ENCODE peak calls at places on chromosomes 12 and 14, in seven cellular contexts. J, E, Q, C, A, R and D are unnamed samples.

GRCh38 chr14:22531451-22532344 is 57.3 kb downstream of the DAD1 start:
- DNase-seq in J (no peak), E (peak; percentile 24), Q (no peak), C (no peak), A (no peak), R (no peak), D (peak; percentile 93)

GRCh38 chr14:53265025-53265424 is 111.9 kb upstream of the DDHD1 start:
- DNase-seq in J (no peak), E (no peak), Q (no peak), C (no peak), A (no peak), R (no peak), D (no peak)

GRCh38 chr14:32985881-32986280 is 47.2 kb downstream of the NPAS3 start:
- DNase-seq in J (no peak), E (no peak), Q (no peak), C (no peak), A (no peak), R (no peak), D (no peak)

GRCh38 chr12:20646239-20646827 is 48.8 kb upstream of the SLCO1C1 start:
- DNase-seq in J (peak; percentile 39), E (no peak), Q (peak; percentile 58), C (no peak), A (no peak), R (no peak), D (no peak)

GRCh38 chr14:75831455-75831854 is 150.3 kb downstream of the TGFB3 start:
- DNase-seq in J (no peak), E (no peak), Q (peak; percentile 27), C (peak; percentile 72), A (no peak), R (no peak), D (no peak)

GRCh38 chr14:103546651-103547454 is 15.6 kb downstream of the BAG5 start:
- DNase-seq in J (peak; percentile 94), E (peak; percentile 99), Q (peak; percentile 44), C (peak; percentile 75), A (peak; percentile 98), R (no peak), D (no peak)

GRCh38 chr12:120539303-120539702 is 5.1 kb downstream of the RNF10 start:
- DNase-seq in J (peak; percentile 28), E (no peak), Q (no peak), C (peak; percentile 40), A (no peak), R (no peak), D (no peak)

GRCh38 chr14:76289276-76289675 is 86.7 kb upstream of the ESRRB start:
- DNase-seq in J (no peak), E (no peak), Q (no peak), C (no peak), A (no peak), R (no peak), D (no peak)

GRCh38 chr12:68587448-68587873 is 23.2 kb upstream of the RAP1B start:
- DNase-seq in J (no peak), E (peak; percentile 34), Q (no peak), C (no peak), A (no peak), R (no peak), D (peak; percentile 65)
- TF ChIP-seq TAF1 in J (no peak), E (no peak), Q (no peak), C (no peak), A (no peak), R (no peak), D (no peak)

GRCh38 chr14:94174622-94175402 is 690 bp downstream of the PPP4R4 start:
- DNase-seq in J (peak; percentile 35), E (no peak), Q (no peak), C (no peak), A (peak; percentile 29), R (no peak), D (no peak)

GRCh38 chr14:94175403-94176146 is 1.5 kb downstream of the PPP4R4 start:
- DNase-seq in J (no peak), E (no peak), Q (no peak), C (no peak), A (no peak), R (no peak), D (no peak)

GRCh38 chr14:94173885-94174621 is at the start of gene PPP4R4:
- DNase-seq in J (peak; percentile 97), E (peak; percentile 82), Q (peak; percentile 89), C (peak; percentile 89), A (peak; percentile 76), R (peak; percentile 78), D (no peak)

GRCh38 chr14:94172545-94172944 is 1.6 kb upstream of the PPP4R4 start:
- DNase-seq in J (no peak), E (no peak), Q (no peak), C (no peak), A (no peak), R (no peak), D (no peak)

GRCh38 chr14:94173471-94173884 is 644 bp upstream of the PPP4R4 start:
- DNase-seq in J (no peak), E (no peak), Q (no peak), C (no peak), A (no peak), R (no peak), D (no peak)
- TF ChIP-seq TAF1 in J (no peak), E (no peak), Q (no peak), C (no peak), A (no peak), R (no peak), D (no peak)

DNA sequence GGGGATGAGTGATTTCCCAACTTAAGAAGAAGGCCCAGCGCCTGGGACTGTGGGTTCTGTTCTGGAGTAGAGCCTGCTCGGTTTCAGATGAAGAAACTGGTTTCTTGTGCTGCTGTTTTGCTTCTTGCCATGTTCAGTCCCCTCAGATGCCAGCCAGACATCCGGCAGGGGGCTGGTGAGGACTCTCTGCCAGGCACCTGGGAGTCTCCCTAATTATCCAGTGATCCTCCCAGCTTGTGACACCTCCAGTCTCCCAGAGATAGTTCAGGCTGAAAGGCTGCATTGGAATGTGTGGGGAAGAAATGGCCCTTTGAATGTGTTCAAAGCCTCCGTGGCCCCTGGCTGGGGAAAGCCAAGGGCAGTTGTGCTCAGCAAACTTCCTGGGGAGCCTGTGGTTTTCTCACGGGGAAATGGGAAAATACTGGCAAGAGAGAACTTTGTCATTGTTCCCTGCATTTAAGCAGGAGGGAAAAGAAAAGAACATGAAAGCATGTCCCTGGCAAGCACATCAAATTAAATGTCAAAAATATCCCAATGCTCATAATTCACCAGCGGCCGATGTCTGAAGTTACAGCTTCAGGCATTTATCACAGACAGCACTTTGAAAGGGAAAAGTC is 8.5 kb upstream of the SERPINA12 start:
- DNase-seq in J (no peak), E (no peak), Q (peak; percentile 77), C (no peak), A (no peak), R (no peak), D (no peak)
- TF ChIP-seq TAF1 in J (no peak), E (no peak), Q (no peak), C (no peak), A (no peak), R (no peak), D (no peak)

DNA sequence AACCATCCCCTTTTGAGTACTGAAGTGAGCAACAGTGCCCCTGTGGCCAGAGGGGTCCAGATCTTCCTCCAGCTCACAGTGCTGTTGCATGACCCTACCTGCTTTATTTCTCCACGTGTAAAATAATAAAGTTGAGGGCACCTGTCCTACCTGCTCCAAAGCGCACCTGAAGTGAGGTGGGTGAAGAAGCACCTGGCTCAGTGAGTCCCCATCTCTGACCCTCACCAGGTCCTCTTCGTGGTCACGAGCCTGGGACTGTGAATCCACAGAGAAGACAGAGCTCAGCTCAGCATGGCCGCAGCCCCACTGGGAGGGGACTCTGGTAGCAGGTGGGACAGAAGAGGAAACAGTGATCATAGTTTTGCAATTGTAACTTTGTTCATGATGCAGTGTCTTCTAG is 976.7 kb upstream of the TMEM132C start:
- DNase-seq in J (no peak), E (no peak), Q (no peak), C (no peak), A (no peak), R (no peak), D (no peak)
- TF ChIP-seq TAF1 in J (no peak), E (no peak), Q (no peak), C (no peak), A (no peak), R (no peak), D (no peak)

GRCh38 chr12:93005928-93006654 is 77.0 kb upstream of the EEA1 start:
- DNase-seq in J (no peak), E (no peak), Q (peak; percentile 96), C (no peak), A (no peak), R (no peak), D (no peak)

GRCh38 chr12:93006655-93007208 is 77.6 kb upstream of the EEA1 start:
- DNase-seq in J (no peak), E (no peak), Q (no peak), C (no peak), A (no peak), R (no peak), D (no peak)

GRCh38 chr12:93009533-93009932 is 80.4 kb upstream of the EEA1 start:
- DNase-seq in J (no peak), E (no peak), Q (no peak), C (no peak), A (no peak), R (no peak), D (no peak)

GRCh38 chr12:93008044-93008778 is 79.1 kb upstream of the EEA1 start:
- DNase-seq in J (no peak), E (no peak), Q (peak; percentile 62), C (no peak), A (no peak), R (no peak), D (no peak)

GRCh38 chr12:93007539-93007938 is 78.4 kb upstream of the EEA1 start:
- DNase-seq in J (no peak), E (no peak), Q (no peak), C (no peak), A (no peak), R (no peak), D (no peak)
- TF ChIP-seq TAF1 in J (no peak), E (no peak), Q (no peak), C (no peak), A (no peak), R (no peak), D (no peak)

GRCh38 chr12:109566424-109566823 is 6.9 kb downstream of the MMAB start:
- DNase-seq in J (no peak), E (no peak), Q (no peak), C (no peak), A (no peak), R (no peak), D (no peak)
- TF ChIP-seq TAF1 in J (no peak), E (no peak), Q (no peak), C (no peak), A (no peak), R (no peak), D (no peak)

GRCh38 chr12:124607681-124608425 is 40.4 kb upstream of the NCOR2 start:
- DNase-seq in J (no peak), E (no peak), Q (no peak), C (no peak), A (no peak), R (no peak), D (no peak)
- TF ChIP-seq TAF1 in J (no peak), E (no peak), Q (no peak), C (no peak), A (no peak), R (no peak), D (no peak)